ENCODE peak calls at places on chromosomes 13 and 19, in eight cellular contexts. U, E, I, Q, W, X, J and L are unnamed samples.
A peak's percentile ranks its signal among the peaks of the same experiment; 100 is the strongest.

GRCh38 chr19:6536138-6536671 is 5.4 kb downstream of the TNFSF9 start:
- DNase-seq in U (peak; percentile 92), E (no peak), I (peak; percentile 74), Q (no peak), W (peak; percentile 50), X (no peak), J (peak; percentile 71), L (no peak)

GRCh38 chr19:45952691-45953505 is 20.8 kb downstream of the NOVA2 start:
- DNase-seq in U (no peak), E (peak; percentile 63), I (peak; percentile 24), Q (no peak), W (peak; percentile 35), X (no peak), J (no peak), L (no peak)

GRCh38 chr19:52786078-52786463 is 520 bp downstream of the ZNF600 start:
- DNase-seq in U (no peak), E (peak; percentile 85), I (peak; percentile 24), Q (no peak), W (no peak), X (peak; percentile 4), J (no peak), L (no peak)

GRCh38 chr19:38209671-38210457 is 14.2 kb downstream of the DPF1 start:
- DNase-seq in U (no peak), E (peak; percentile 92), I (peak; percentile 47), Q (no peak), W (peak; percentile 49), X (peak; percentile 30), J (no peak), L (peak; percentile 95)

GRCh38 chr19:7520131-7521051 is 2.0 kb upstream of the MCOLN1 start:
- DNase-seq in U (no peak), E (peak; percentile 77), I (no peak), Q (no peak), W (no peak), X (no peak), J (no peak), L (no peak)

GRCh38 chr13:71877280-71877653 is 10.3 kb upstream of the DACH1 start:
- DNase-seq in U (no peak), E (no peak), I (no peak), Q (no peak), W (no peak), X (no peak), J (no peak), L (no peak)

GRCh38 chr19:43372462-43372861 is 19.0 kb downstream of the CD177 start:
- DNase-seq in U (no peak), E (no peak), I (no peak), Q (no peak), W (no peak), X (no peak), J (no peak), L (no peak)

GRCh38 chr13:31818236-31818635 is 78.9 kb downstream of the RXFP2 start:
- DNase-seq in U (no peak), E (no peak), I (no peak), Q (no peak), W (no peak), X (no peak), J (no peak), L (no peak)

GRCh38 chr19:2376784-2377519 is 16.9 kb downstream of the TMPRSS9 start:
- DNase-seq in U (no peak), E (peak; percentile 72), I (no peak), Q (no peak), W (no peak), X (no peak), J (no peak), L (no peak)

GRCh38 chr19:41543582-41543981 is 32.4 kb upstream of the CEACAM21 start:
- DNase-seq in U (no peak), E (no peak), I (no peak), Q (no peak), W (no peak), X (no peak), J (no peak), L (no peak)

GRCh38 chr19:13104848-13105646 is 2.4 kb upstream of the LYL1 start:
- DNase-seq in U (no peak), E (peak; percentile 78), I (no peak), Q (no peak), W (no peak), X (no peak), J (no peak), L (no peak)

GRCh38 chr13:35470671-35471465 is 5.6 kb downstream of the MAB21L1 start:
- DNase-seq in U (no peak), E (peak; percentile 82), I (peak; percentile 9), Q (no peak), W (no peak), X (no peak), J (no peak), L (no peak)

GRCh38 chr19:15448778-15449619 is 757 bp downstream of the WIZ start:
- DNase-seq in U (no peak), E (no peak), I (no peak), Q (no peak), W (no peak), X (no peak), J (no peak), L (no peak)

GRCh38 chr13:107203146-107203847 is 635.4 kb upstream of the ARGLU1 start:
- DNase-seq in U (peak; percentile 5), E (peak; percentile 17), I (no peak), Q (no peak), W (no peak), X (no peak), J (peak; percentile 63), L (no peak)

DNA sequence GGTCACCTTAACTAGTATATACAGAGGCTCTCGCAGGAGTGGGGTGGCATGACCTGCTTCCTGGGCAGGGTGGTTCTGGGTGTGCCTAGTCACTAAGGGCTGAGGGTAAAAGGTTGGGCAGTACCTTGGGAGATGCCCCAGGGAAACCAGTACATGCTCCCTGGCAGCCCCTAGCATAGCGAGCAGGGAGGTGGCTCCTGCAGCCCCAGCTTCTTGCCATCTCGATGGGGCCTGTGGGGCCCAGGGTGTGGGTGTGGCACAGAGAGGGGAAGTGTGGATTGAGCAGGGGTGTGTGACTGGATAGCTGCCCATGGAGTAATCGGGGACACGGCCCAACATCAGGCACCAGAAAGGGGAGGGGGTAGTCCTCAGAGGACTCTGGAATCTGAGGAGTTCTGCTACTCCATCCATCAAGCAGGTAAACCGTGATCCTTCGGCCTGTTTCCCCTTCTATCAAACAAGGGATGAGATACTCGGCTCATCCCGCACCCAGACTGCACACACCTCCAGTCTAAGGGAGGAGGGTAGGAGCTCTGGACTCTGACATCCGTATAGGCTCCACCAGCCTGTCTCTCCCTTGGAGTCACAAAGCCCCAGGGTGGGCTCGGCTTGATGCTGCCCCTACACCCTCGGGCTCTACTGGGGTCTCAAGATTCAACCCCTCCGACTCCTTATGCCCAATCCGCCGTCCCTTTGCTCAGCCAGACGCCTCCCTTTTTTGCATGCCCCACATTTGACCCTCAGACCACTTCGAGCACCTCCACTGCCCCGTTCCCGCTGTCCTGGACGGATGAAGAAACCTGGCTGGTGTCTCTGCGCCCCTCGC is 1.1 kb downstream of the ZBTB45 start:
- DNase-seq in U (no peak), E (no peak), I (peak; percentile 44), Q (no peak), W (no peak), X (no peak), J (no peak), L (no peak)
- TF ChIP-seq POLR2A in U (no peak), E (no peak), I (no peak), Q (no peak), W (no peak), X (no peak), J (peak; percentile 29), L (no peak)

GRCh38 chr13:91776650-91777193 is 378.3 kb downstream of the GPC5 start:
- DNase-seq in U (no peak), E (no peak), I (no peak), Q (no peak), W (no peak), X (no peak), J (no peak), L (no peak)
- TF ChIP-seq POLR2AphosphoS5 in U (no peak), E (no peak), I (no peak), Q (no peak), W (no peak), X (no peak), J (no peak), L (no peak)

GRCh38 chr19:926595-927043 is 784 bp downstream of the ARID3A start:
- DNase-seq in U (peak; percentile 76), E (peak; percentile 92), I (peak; percentile 77), Q (peak; percentile 55), W (peak; percentile 67), X (no peak), J (no peak), L (no peak)

GRCh38 chr19:927707-928401 is 2.0 kb downstream of the ARID3A start:
- DNase-seq in U (no peak), E (no peak), I (no peak), Q (no peak), W (no peak), X (no peak), J (no peak), L (no peak)

GRCh38 chr19:927044-927706 is 1.3 kb downstream of the ARID3A start:
- DNase-seq in U (no peak), E (peak; percentile 89), I (peak; percentile 62), Q (peak; percentile 58), W (peak; percentile 55), X (no peak), J (peak; percentile 85), L (no peak)

GRCh38 chr19:925087-925911 is 536 bp upstream of the ARID3A start:
- DNase-seq in U (peak; percentile 84), E (peak; percentile 97), I (peak; percentile 80), Q (peak; percentile 70), W (peak; percentile 80), X (peak; percentile 68), J (peak; percentile 82), L (peak; percentile 97)

DNA sequence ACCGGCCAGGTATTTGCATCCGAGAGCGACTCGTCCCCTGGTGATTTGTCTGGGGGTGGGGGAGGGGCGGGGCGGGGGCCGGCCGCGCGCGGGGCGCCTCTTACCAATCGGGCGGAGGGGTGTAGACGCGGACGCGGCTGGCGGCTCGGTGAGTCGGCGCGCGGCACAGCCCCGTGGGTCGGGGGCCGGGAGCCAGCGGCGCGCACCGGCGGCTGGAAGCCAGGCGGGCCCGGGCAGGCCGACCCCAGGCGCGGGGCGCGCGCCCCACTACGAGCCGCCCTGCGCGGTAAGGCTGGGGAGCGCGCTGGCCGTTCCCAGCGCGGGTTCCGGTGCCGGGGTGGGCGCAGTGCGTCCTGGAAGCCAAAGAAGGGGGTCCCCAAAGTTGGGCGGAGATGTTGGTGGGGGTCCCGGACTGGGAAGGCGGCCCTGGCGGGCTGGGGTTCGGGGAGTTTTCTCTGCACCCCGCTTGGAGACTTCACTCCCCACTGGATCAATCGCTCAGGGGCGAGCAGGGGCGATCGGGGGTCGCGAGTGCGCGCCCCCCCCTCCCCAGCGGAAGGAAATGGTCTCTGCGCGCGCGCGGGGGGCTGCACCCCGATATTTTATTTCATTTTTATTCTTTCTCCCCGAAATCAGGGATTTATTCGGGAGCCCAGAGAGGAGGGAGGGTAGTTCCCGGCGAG is at the start of gene ARID3A:
- DNase-seq in U (peak; percentile 85), E (no peak), I (peak; percentile 71), Q (peak; percentile 56), W (peak; percentile 56), X (peak; percentile 32), J (no peak), L (no peak)
- TF ChIP-seq POLR2A in U (peak; percentile 63), E (no peak), I (no peak), Q (no peak), W (no peak), X (no peak), J (no peak), L (no peak)

DNA sequence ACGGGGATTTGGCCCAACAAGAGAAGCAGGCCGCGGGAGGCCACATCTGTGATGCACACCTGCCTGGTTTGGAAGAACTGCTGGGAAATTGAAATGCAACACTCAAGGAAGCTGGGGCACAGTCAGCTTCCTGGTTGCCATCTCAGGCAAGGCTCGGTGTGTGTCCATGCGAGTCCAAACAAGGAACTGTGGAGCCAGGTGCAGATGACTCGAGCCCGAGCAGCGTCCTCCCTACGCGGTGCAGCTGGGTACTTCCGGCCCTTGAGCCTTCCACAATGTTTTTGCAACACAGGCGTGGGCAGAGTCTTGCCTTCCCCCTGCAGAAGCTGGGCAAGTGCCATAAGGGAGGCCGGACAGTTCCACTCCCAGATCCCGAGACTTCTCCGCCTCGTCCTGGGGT is 94.6 kb downstream of the CRYL1 start:
- DNase-seq in U (no peak), E (no peak), I (no peak), Q (no peak), W (no peak), X (no peak), J (no peak), L (no peak)
- TF ChIP-seq POLR2AphosphoS5 in U (no peak), E (no peak), I (no peak), Q (no peak), W (no peak), X (no peak), J (no peak), L (no peak)